ENCODE peak calls at places on chromosomes 5 and 9, in seven cellular contexts. One of them, this sample, is unnamed.

GRCh38 chr9:110578896-110579752 is at the start of gene SVEP1:
- DNase-seq in MG63: peak; percentile 76
- DNase-seq in GM10248: no peak
- DNase-seq in body of pancreas: peak; percentile 28
- DNase-seq in HT1080: no peak
- DNase-seq in GM04504: no peak
- DNase-seq in AG04449: no peak
- DNase-seq in this sample: no peak

GRCh38 chr9:78073722-78074121 is 42.1 kb upstream of the GNAQ start:
- DNase-seq in MG63: no peak
- DNase-seq in GM10248: no peak
- DNase-seq in body of pancreas: no peak
- DNase-seq in HT1080: no peak
- DNase-seq in GM04504: no peak
- DNase-seq in AG04449: no peak
- DNase-seq in this sample: no peak

GRCh38 chr5:57174850-57175525 is 1.1 kb downstream of the GPBP1 start:
- DNase-seq in MG63: no peak
- DNase-seq in GM10248: no peak
- DNase-seq in body of pancreas: no peak
- DNase-seq in HT1080: peak; percentile 9
- DNase-seq in GM04504: no peak
- DNase-seq in AG04449: no peak
- DNase-seq in this sample: no peak

GRCh38 chr5:113380299-113381014 is 54.3 kb downstream of the TSSK1B start:
- DNase-seq in MG63: no peak
- DNase-seq in GM10248: no peak
- DNase-seq in body of pancreas: no peak
- DNase-seq in HT1080: no peak
- DNase-seq in GM04504: no peak
- DNase-seq in AG04449: no peak
- DNase-seq in this sample: no peak

GRCh38 chr5:8691221-8691620 is 822.3 kb downstream of the MTRR start:
- DNase-seq in MG63: no peak
- DNase-seq in GM10248: no peak
- DNase-seq in body of pancreas: no peak
- DNase-seq in HT1080: no peak
- DNase-seq in GM04504: no peak
- DNase-seq in AG04449: no peak
- DNase-seq in this sample: no peak

GRCh38 chr5:68652507-68652906 is 437.0 kb downstream of the PIK3R1 start:
- DNase-seq in MG63: peak; percentile 14
- DNase-seq in GM10248: no peak
- DNase-seq in body of pancreas: no peak
- DNase-seq in HT1080: no peak
- DNase-seq in GM04504: peak; percentile 76
- DNase-seq in AG04449: peak; percentile 28
- DNase-seq in this sample: no peak

GRCh38 chr9:112137066-112137465 is 38.0 kb downstream of the SUSD1 start:
- DNase-seq in MG63: no peak
- DNase-seq in GM10248: no peak
- DNase-seq in body of pancreas: no peak
- DNase-seq in HT1080: no peak
- DNase-seq in GM04504: no peak
- DNase-seq in AG04449: no peak
- DNase-seq in this sample: no peak

GRCh38 chr5:102554728-102555127 is 55.9 kb upstream of the SLCO6A1 start:
- DNase-seq in MG63: no peak
- DNase-seq in GM10248: no peak
- DNase-seq in body of pancreas: no peak
- DNase-seq in HT1080: peak; percentile 23
- DNase-seq in GM04504: no peak
- DNase-seq in AG04449: no peak
- DNase-seq in this sample: no peak

GRCh38 chr9:36847781-36848673 is 186.0 kb downstream of the PAX5 start:
- DNase-seq in MG63: no peak
- DNase-seq in GM10248: no peak
- DNase-seq in body of pancreas: no peak
- DNase-seq in HT1080: no peak
- DNase-seq in GM04504: no peak
- DNase-seq in AG04449: no peak
- DNase-seq in this sample: no peak

GRCh38 chr9:17613723-17614122 is 34.9 kb downstream of the SH3GL2 start:
- DNase-seq in MG63: no peak
- DNase-seq in GM10248: no peak
- DNase-seq in body of pancreas: no peak
- DNase-seq in HT1080: peak; percentile 61
- DNase-seq in GM04504: peak; percentile 9
- DNase-seq in AG04449: no peak
- DNase-seq in this sample: no peak

GRCh38 chr5:123401320-123401719 is 21.9 kb downstream of the CEP120 start:
- DNase-seq in MG63: no peak
- DNase-seq in GM10248: no peak
- DNase-seq in body of pancreas: no peak
- DNase-seq in HT1080: no peak
- DNase-seq in GM04504: no peak
- DNase-seq in AG04449: no peak
- DNase-seq in this sample: no peak

GRCh38 chr5:66908230-66908629 is 288.4 kb downstream of the CD180 start:
- DNase-seq in MG63: no peak
- DNase-seq in GM10248: no peak
- DNase-seq in body of pancreas: no peak
- DNase-seq in HT1080: no peak
- DNase-seq in GM04504: no peak
- DNase-seq in AG04449: no peak
- DNase-seq in this sample: no peak

GRCh38 chr9:133656211-133657119 is 20.3 kb downstream of the DBH start:
- DNase-seq in MG63: no peak
- DNase-seq in GM10248: no peak
- DNase-seq in body of pancreas: no peak
- DNase-seq in HT1080: no peak
- DNase-seq in GM04504: no peak
- DNase-seq in AG04449: no peak
- DNase-seq in this sample: no peak

GRCh38 chr5:133386662-133387061 is 225.7 kb downstream of the FSTL4 start:
- DNase-seq in MG63: no peak
- DNase-seq in GM10248: no peak
- DNase-seq in body of pancreas: no peak
- DNase-seq in HT1080: no peak
- DNase-seq in GM04504: no peak
- DNase-seq in AG04449: no peak
- DNase-seq in this sample: no peak

GRCh38 chr5:40432836-40433235 is 246.9 kb upstream of the PTGER4 start:
- DNase-seq in MG63: no peak
- DNase-seq in GM10248: no peak
- DNase-seq in body of pancreas: no peak
- DNase-seq in HT1080: no peak
- DNase-seq in GM04504: no peak
- DNase-seq in AG04449: no peak
- DNase-seq in this sample: no peak

GRCh38 chr5:150531686-150532085 is 23.8 kb downstream of the NDST1 start:
- DNase-seq in MG63: no peak
- DNase-seq in GM10248: no peak
- DNase-seq in body of pancreas: no peak
- DNase-seq in HT1080: no peak
- DNase-seq in GM04504: no peak
- DNase-seq in AG04449: no peak
- DNase-seq in this sample: no peak

GRCh38 chr5:116686438-116686837 is 111.8 kb upstream of the SEMA6A start:
- DNase-seq in MG63: no peak
- DNase-seq in GM10248: no peak
- DNase-seq in body of pancreas: no peak
- DNase-seq in HT1080: no peak
- DNase-seq in GM04504: no peak
- DNase-seq in AG04449: no peak
- DNase-seq in this sample: no peak

GRCh38 chr5:148639081-148639480 is 15.2 kb downstream of the HTR4 start:
- DNase-seq in MG63: no peak
- DNase-seq in GM10248: no peak
- DNase-seq in body of pancreas: no peak
- DNase-seq in HT1080: no peak
- DNase-seq in GM04504: no peak
- DNase-seq in AG04449: no peak
- DNase-seq in this sample: no peak

GRCh38 chr5:145587308-145588071 is 247.7 kb downstream of the PRELID2 start:
- DNase-seq in MG63: peak; percentile 55
- DNase-seq in GM10248: no peak
- DNase-seq in body of pancreas: no peak
- DNase-seq in HT1080: peak; percentile 91
- DNase-seq in GM04504: peak; percentile 55
- DNase-seq in AG04449: peak; percentile 73
- DNase-seq in this sample: no peak

GRCh38 chr5:10573487-10574145 is 9.7 kb downstream of the ANKRD33B start:
- DNase-seq in MG63: no peak
- DNase-seq in GM10248: no peak
- DNase-seq in body of pancreas: no peak
- DNase-seq in HT1080: no peak
- DNase-seq in GM04504: no peak
- DNase-seq in AG04449: no peak
- DNase-seq in this sample: no peak

GRCh38 chr5:56447656-56448055 is 214.5 kb upstream of the ANKRD55 start:
- DNase-seq in MG63: no peak
- DNase-seq in GM10248: no peak
- DNase-seq in body of pancreas: no peak
- DNase-seq in HT1080: no peak
- DNase-seq in GM04504: no peak
- DNase-seq in AG04449: no peak
- DNase-seq in this sample: no peak

GRCh38 chr9:8338742-8339425 is 539.3 kb upstream of the DMAC1 start:
- DNase-seq in MG63: no peak
- DNase-seq in GM10248: no peak
- DNase-seq in body of pancreas: no peak
- DNase-seq in HT1080: peak; percentile 36
- DNase-seq in GM04504: no peak
- DNase-seq in AG04449: no peak
- DNase-seq in this sample: no peak

GRCh38 chr5:98839469-98840383 is 66.3 kb downstream of the RGMB start:
- DNase-seq in MG63: no peak
- DNase-seq in GM10248: no peak
- DNase-seq in body of pancreas: no peak
- DNase-seq in HT1080: no peak
- DNase-seq in GM04504: no peak
- DNase-seq in AG04449: no peak
- DNase-seq in this sample: no peak

GRCh38 chr5:111384220-111384619 is 128.1 kb downstream of the STARD4 start:
- DNase-seq in MG63: no peak
- DNase-seq in GM10248: no peak
- DNase-seq in body of pancreas: no peak
- DNase-seq in HT1080: peak; percentile 20
- DNase-seq in GM04504: no peak
- DNase-seq in AG04449: no peak
- DNase-seq in this sample: no peak

GRCh38 chr5:43926923-43927322 is 323.9 kb downstream of the NNT start:
- DNase-seq in MG63: no peak
- DNase-seq in GM10248: no peak
- DNase-seq in body of pancreas: no peak
- DNase-seq in HT1080: no peak
- DNase-seq in GM04504: no peak
- DNase-seq in AG04449: no peak
- DNase-seq in this sample: no peak

GRCh38 chr9:130997925-130998595 is 10.9 kb upstream of the LAMC3 start:
- DNase-seq in MG63: peak; percentile 72
- DNase-seq in GM10248: peak; percentile 81
- DNase-seq in body of pancreas: peak; percentile 57
- DNase-seq in HT1080: peak; percentile 73
- DNase-seq in GM04504: no peak
- DNase-seq in AG04449: no peak
- DNase-seq in this sample: no peak

This sample was measured in GM12864.